ENCODE peak calls at places on chromosome 7, in five cellular contexts. W, D, U, P and O are unnamed samples.
A peak's percentile ranks its signal among the peaks of the same experiment; 100 is the strongest.

GRCh38 chr7:2760098-2760889 is 72.3 kb downstream of the AMZ1 start:
- DNase-seq in D (peak; percentile 49), P (peak; percentile 56), U (peak; percentile 43), W (peak; percentile 78), O (peak; percentile 79)

GRCh38 chr7:65820287-65820950 is 52.5 kb upstream of the VKORC1L1 start:
- DNase-seq in U (no peak), D (no peak), W (no peak), P (no peak), O (no peak)

GRCh38 chr7:45036317-45036716 is 36.3 kb downstream of the CCM2 start:
- DNase-seq in U (no peak), P (no peak), D (no peak), W (no peak), O (no peak)

GRCh38 chr7:147547252-147547897 is 1043.2 kb upstream of the C7orf33 start:
- DNase-seq in U (no peak), D (no peak), P (peak; percentile 35), W (peak; percentile 53), O (no peak)

GRCh38 chr7:34091330-34091917 is 186.1 kb downstream of the BMPER start:
- DNase-seq in U (peak; percentile 43), D (peak; percentile 49), P (peak; percentile 69), W (peak; percentile 62), O (peak; percentile 66)

GRCh38 chr7:46208635-46209525 is 287.8 kb upstream of the IGFBP3 start:
- DNase-seq in D (no peak), W (no peak), P (no peak), U (no peak), O (no peak)

GRCh38 chr7:108012499-108013430 is 9.8 kb upstream of the LAMB1 start:
- DNase-seq in W (peak; percentile 87), D (no peak), U (no peak), P (no peak), O (no peak)

GRCh38 chr7:107559864-107560263 is 3.9 kb downstream of the COG5 start:
- DNase-seq in P (peak; percentile 53), U (no peak), D (peak; percentile 42), W (peak; percentile 29), O (no peak)